ENCODE peak calls at places on chromosome 18, in five cellular contexts. I, J, E, Y and N are unnamed samples.

GRCh38 chr18:23872701-23873550 is 141.6 kb upstream of the TTC39C start:
- DNase-seq in I (no peak), J (peak), E (no peak), Y (no peak), N (no peak)

GRCh38 chr18:46261799-46262198 is 157.6 kb downstream of the HAUS1 start:
- DNase-seq in E (no peak), Y (no peak), I (no peak), J (peak), N (no peak)

GRCh38 chr18:79380816-79381806 is 14.6 kb upstream of the NFATC1 start:
- DNase-seq in E (peak), J (peak), Y (peak), I (no peak), N (peak)

GRCh38 chr18:76679259-76679658 is 143.1 kb upstream of the ZNF236 start:
- DNase-seq in I (no peak), E (no peak), Y (no peak), J (no peak), N (no peak)

GRCh38 chr18:48085781-48086487 is 155.5 kb upstream of the SMAD2 start:
- DNase-seq in Y (no peak), E (no peak), I (no peak), J (peak), N (no peak)

GRCh38 chr18:6207119-6207518 is 207.6 kb downstream of the L3MBTL4 start:
- DNase-seq in Y (no peak), I (no peak), J (no peak), E (no peak), N (no peak)

GRCh38 chr18:76437910-76438309 is 57.1 kb downstream of the ZNF516 start:
- DNase-seq in J (no peak), E (no peak), Y (no peak), I (no peak), N (no peak)

GRCh38 chr18:45850021-45850420 is 24.5 kb downstream of the SIGLEC15 start:
- DNase-seq in I (no peak), J (peak), Y (no peak), E (no peak), N (peak)

GRCh38 chr18:37986665-37987064 is 421.1 kb upstream of the CELF4 start:
- DNase-seq in Y (no peak), I (no peak), J (peak), E (no peak), N (no peak)

GRCh38 chr18:8959551-8960135 is 142.9 kb upstream of the NDUFV2 start:
- DNase-seq in J (no peak), I (no peak), E (no peak), Y (no peak), N (no peak)

GRCh38 chr18:11851156-11852047 is at the start of gene CHMP1B:
- DNase-seq in I (peak), J (peak), E (peak), Y (peak), N (peak)

GRCh38 chr18:77461062-77461693 is 211.5 kb downstream of the GALR1 start:
- DNase-seq in Y (no peak), I (peak), J (no peak), E (no peak), N (no peak)

GRCh38 chr18:23422751-23423418 is 30.2 kb upstream of the RIOK3 start:
- DNase-seq in Y (peak), J (peak), E (no peak), I (no peak), N (peak)

GRCh38 chr18:25594351-25594750 is 242.4 kb upstream of the ZNF521 start:
- DNase-seq in E (no peak), I (no peak), Y (no peak), J (no peak), N (no peak)

GRCh38 chr18:24185805-24186204 is 46.9 kb downstream of the CABYR start:
- DNase-seq in E (no peak), I (no peak), Y (no peak), J (no peak), N (no peak)

GRCh38 chr18:61336766-61337165 is 3.5 kb downstream of the CDH20 start:
- DNase-seq in I (no peak), E (no peak), J (no peak), Y (no peak), N (no peak)

GRCh38 chr18:58692420-58693185 is 21.3 kb downstream of the MALT1 start:
- DNase-seq in Y (no peak), J (no peak), E (peak), I (no peak), N (no peak)